ENCODE peak calls at places on chromosomes 7 and 10, in ten cellular contexts. A is Panc1, F is left lung, E is DND-41, V is thoracic aorta, P is psoas muscle, I is A549, H is HCT116, L is HepG2, W is heart right ventricle. Y is an unnamed sample.

GRCh38 chr10:72068901-72069446 is 19.4 kb downstream of the SPOCK2 start:
- ATAC-seq in E (no peak), L (peak; percentile 75), H (no peak), P (no peak), I (no peak), A (peak; percentile 49), V (no peak), F (no peak), W (no peak), Y (no peak)

GRCh38 chr7:73830618-73830871 is 251 bp upstream of the CLDN4 start:
- ATAC-seq in E (no peak), V (no peak), W (no peak), H (no peak), L (no peak), P (no peak), F (no peak), I (no peak), A (no peak), Y (no peak)

GRCh38 chr10:27660268-27660667 is 85.4 kb downstream of the MKX start:
- ATAC-seq in E (no peak), F (peak; percentile 54), I (no peak), H (no peak), L (no peak), A (no peak), V (no peak), P (no peak), W (no peak), Y (peak; percentile 13)

GRCh38 chr7:12809476-12809875 is 122.0 kb downstream of the ARL4A start:
- ATAC-seq in P (no peak), H (no peak), I (no peak), L (no peak), E (no peak), W (no peak), V (no peak), A (no peak), F (no peak), Y (no peak)

GRCh38 chr7:157441023-157441399 is 104.2 kb downstream of the DNAJB6 start:
- ATAC-seq in A (no peak), I (no peak), V (no peak), H (no peak), E (no peak), P (no peak), L (peak; percentile 13), F (no peak), W (no peak), Y (no peak)

GRCh38 chr10:67612577-67613537 is 83.1 kb downstream of the CTNNA3 start:
- ATAC-seq in I (no peak), P (no peak), V (no peak), L (no peak), W (no peak), E (peak; percentile 100), F (no peak), H (no peak), A (peak; percentile 85), Y (no peak)

GRCh38 chr7:2808891-2809660 is 35.0 kb downstream of the GNA12 start:
- ATAC-seq in W (no peak), H (no peak), I (no peak), A (no peak), V (no peak), E (no peak), P (no peak), F (peak; percentile 37), L (no peak), Y (no peak)

GRCh38 chr10:103472005-103472404 is 7.0 kb downstream of the CALHM3 start:
- ATAC-seq in F (no peak), V (no peak), H (no peak), E (no peak), L (no peak), P (no peak), A (no peak), I (no peak), W (no peak), Y (no peak)

DNA sequence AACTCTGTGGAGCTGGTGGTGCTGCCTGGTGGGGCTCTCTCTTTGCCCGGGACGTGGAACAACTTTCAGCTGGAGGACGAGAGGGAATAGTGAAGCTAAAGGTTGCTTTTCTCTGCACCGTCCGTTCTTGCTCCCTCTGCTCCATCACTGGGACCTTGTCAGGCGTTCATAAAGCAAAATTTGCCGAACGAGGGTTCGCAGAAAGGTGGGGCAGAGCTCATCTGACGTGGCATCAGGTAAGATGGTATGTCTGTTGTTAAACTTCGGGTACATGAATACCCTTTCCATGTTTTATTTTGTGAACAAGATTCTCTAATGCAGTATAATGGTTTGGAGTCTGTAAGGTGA is 416 bp downstream of the BBS9 start:
- ATAC-seq in W (peak; percentile 7), F (peak; percentile 16), L (peak; percentile 48), H (peak; percentile 18), I (peak; percentile 65), E (no peak), A (peak; percentile 15), P (peak; percentile 3), V (peak; percentile 32), Y (no peak)
- H3K27ac ChIP-seq in W (peak overlapping the region; percentile 87), F (peak overlapping the region; percentile 87), L (peak overlapping the region; percentile 75), H (no peak overlapping the region), I (peak overlapping the region; percentile 92), E (peak overlapping the region; percentile 80), A (peak overlapping the region; percentile 88), P (peak overlapping the region; percentile 86), V (peak overlapping the region; percentile 67), Y (peak overlapping the region; percentile 91)

GRCh38 chr10:84059526-84059925 is 79.8 kb upstream of the GHITM start:
- ATAC-seq in W (no peak), I (peak; percentile 56), H (peak; percentile 63), V (no peak), E (no peak), F (no peak), P (no peak), A (no peak), L (no peak), Y (no peak)
- H3K4me3 ChIP-seq in W (no peak overlapping the region), I (no peak overlapping the region), H (no peak overlapping the region), V (no peak overlapping the region), E (no peak overlapping the region), F (no peak overlapping the region), P (no peak overlapping the region), A (no peak overlapping the region), L (no peak overlapping the region), Y (no peak overlapping the region)

DNA sequence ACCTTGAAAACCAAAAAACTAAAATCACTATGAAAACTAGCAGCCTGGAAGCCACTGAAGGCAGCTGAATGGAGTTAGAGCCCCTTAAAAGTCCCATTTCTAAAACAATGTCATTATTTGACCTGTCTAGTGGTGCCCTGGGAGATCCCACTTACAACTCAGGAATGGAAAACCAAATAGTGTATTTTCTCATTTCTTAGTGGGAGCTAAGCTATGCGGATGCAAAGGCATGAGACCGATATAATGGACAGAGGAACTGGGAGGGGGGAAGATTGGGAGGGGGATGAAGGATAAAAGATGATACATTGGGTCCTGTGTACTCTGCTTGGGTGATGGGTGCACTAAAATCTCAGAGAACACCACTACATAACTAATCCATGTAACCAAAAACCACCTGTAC is 9.8 kb upstream of the GIMAP2 start:
- ATAC-seq in L (no peak), V (no peak), I (no peak), E (peak; percentile 36), P (no peak), F (no peak), A (no peak), H (no peak), W (no peak), Y (no peak)
- H3K27ac ChIP-seq in L (no peak overlapping the region), V (no peak overlapping the region), I (no peak overlapping the region), E (peak overlapping the region; percentile 95), P (no peak overlapping the region), F (peak overlapping the region; percentile 83), A (no peak overlapping the region), H (no peak overlapping the region), W (peak overlapping the region; percentile 77), Y (peak overlapping the region; percentile 18)

GRCh38 chr10:47311193-47311899 is 10.9 kb upstream of the GDF2 start:
- ATAC-seq in I (peak; percentile 15), E (peak; percentile 92), P (no peak), A (peak; percentile 48), V (no peak), H (peak; percentile 13), L (no peak), F (peak; percentile 24), W (no peak), Y (no peak)
- H3K4me3 ChIP-seq in I (no peak overlapping the region), E (no peak overlapping the region), P (no peak overlapping the region), A (no peak overlapping the region), V (no peak overlapping the region), H (no peak overlapping the region), L (no peak overlapping the region), F (no peak overlapping the region), W (no peak overlapping the region), Y (no peak overlapping the region)

GRCh38 chr10:74047871-74048270 is 50.0 kb downstream of the VCL start:
- ATAC-seq in H (no peak), W (no peak), F (peak; percentile 79), L (no peak), V (no peak), E (no peak), I (no peak), P (peak; percentile 73), A (no peak), Y (peak; percentile 45)

GRCh38 chr10:74051729-74052342 is 53.9 kb downstream of the VCL start:
- ATAC-seq in W (no peak), A (peak; percentile 49), F (no peak), E (no peak), P (no peak), H (no peak), V (no peak), I (peak; percentile 63), L (no peak), Y (no peak)

GRCh38 chr10:74048433-74048832 is 50.5 kb downstream of the VCL start:
- ATAC-seq in P (peak; percentile 5), A (no peak), W (no peak), E (no peak), L (no peak), H (no peak), I (no peak), F (no peak), V (no peak), Y (no peak)

GRCh38 chr10:74049995-74050394 is 52.1 kb downstream of the VCL start:
- ATAC-seq in I (peak; percentile 11), F (no peak), V (no peak), E (no peak), P (peak; percentile 51), L (no peak), A (no peak), W (no peak), H (no peak), Y (no peak)

DNA sequence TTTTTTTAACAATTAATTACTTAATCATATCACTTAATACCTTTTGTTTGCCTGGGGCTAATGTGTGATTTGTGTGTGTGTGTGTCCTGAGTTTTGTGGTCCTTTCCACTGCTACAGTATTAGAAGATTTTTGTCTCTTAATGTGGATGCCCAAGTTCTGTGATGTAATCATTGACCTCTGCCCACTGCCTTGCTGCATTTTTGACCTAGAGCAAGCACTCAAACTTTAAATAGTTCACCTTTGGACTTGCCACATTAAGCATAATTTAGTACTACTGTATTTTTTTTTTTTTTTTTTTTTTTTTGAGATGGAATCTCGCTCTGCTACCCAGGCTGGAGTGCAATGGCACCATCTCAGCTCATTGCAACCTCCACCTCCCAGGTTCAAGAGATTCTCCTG is 52.7 kb downstream of the VCL start:
- ATAC-seq in P (no peak), H (no peak), V (no peak), A (no peak), E (no peak), F (no peak), W (no peak), I (no peak), L (no peak), Y (no peak)
- H3K27ac ChIP-seq in P (peak overlapping the region; percentile 88), H (no peak overlapping the region), V (peak overlapping the region; percentile 44), A (no peak overlapping the region), E (no peak overlapping the region), F (peak overlapping the region; percentile 9), W (peak overlapping the region; percentile 54), I (no peak overlapping the region), L (no peak overlapping the region), Y (peak overlapping the region; percentile 59)

GRCh38 chr10:48684463-48684791 is 246 bp upstream of the WDFY4 start:
- ATAC-seq in I (no peak), H (no peak), A (no peak), W (no peak), E (no peak), V (no peak), F (no peak), P (no peak), L (no peak), Y (peak; percentile 22)
- H3K4me3 ChIP-seq in I (no peak overlapping the region), H (no peak overlapping the region), A (no peak overlapping the region), W (no peak overlapping the region), E (no peak overlapping the region), V (no peak overlapping the region), F (peak overlapping the region; percentile 45), P (no peak overlapping the region), L (no peak overlapping the region), Y (no peak overlapping the region)

Y was measured in gastroesophageal sphincter.